ENCODE peak calls at places on chromosomes 2 and 18, in six cellular contexts. K is neural progenitor cell; E is activated naive CD4-positive, alpha-beta T cell treated with anti-CD3 and anti-CD28 coated beads, Interleukin-2, amount 50 U/mL, for 16 hours; J is naive thymus-derived CD4-positive, alpha-beta T cell; R is cardiac septum; F is ureter. M is an unnamed sample.

GRCh38 chr2:106724301-106724794 is 161.6 kb downstream of the ST6GAL2 start:
- DNase-seq in R (no peak), K (no peak), F (no peak), E (no peak), J (no peak), M (no peak)

GRCh38 chr2:16908671-16909070 is 243.0 kb upstream of the CYRIA start:
- DNase-seq in K (no peak), J (no peak), F (no peak), E (no peak), R (no peak), M (no peak)

GRCh38 chr2:181715033-181715630 is 34.8 kb upstream of the NEUROD1 start:
- DNase-seq in F (peak; percentile 70), K (peak; percentile 87), J (peak; percentile 67), R (no peak), E (peak; percentile 68), M (peak; percentile 93)

GRCh38 chr2:174328309-174329156 is 6.2 kb upstream of the SP9 start:
- DNase-seq in J (no peak), E (no peak), K (peak; percentile 57), F (no peak), R (no peak), M (peak; percentile 21)

GRCh38 chr2:128325665-128326181 is 7.1 kb upstream of the HS6ST1 start:
- DNase-seq in J (no peak), R (peak; percentile 75), E (no peak), F (peak; percentile 58), K (no peak), M (no peak)

GRCh38 chr2:25323042-25323514 is 18.6 kb downstream of the DNMT3A start:
- DNase-seq in E (no peak), R (no peak), J (no peak), F (no peak), K (peak; percentile 53), M (peak; percentile 4)

GRCh38 chr2:120871881-120872620 is 136.4 kb downstream of the GLI2 start:
- DNase-seq in F (no peak), J (no peak), K (no peak), E (no peak), R (no peak), M (no peak)

GRCh38 chr18:23313379-23313778 is 139.7 kb upstream of the RIOK3 start:
- DNase-seq in R (no peak), K (no peak), F (no peak), E (no peak), J (no peak), M (no peak)

GRCh38 chr18:72768681-72769229 is 99.0 kb downstream of the NETO1 start:
- DNase-seq in J (no peak), K (peak; percentile 28), E (no peak), F (no peak), R (no peak), M (no peak)

GRCh38 chr18:75472906-75473305 is 45.4 kb upstream of the SMIM21 start:
- DNase-seq in E (no peak), J (no peak), F (no peak), K (no peak), R (no peak), M (no peak)

GRCh38 chr18:67104700-67105284 is 411.7 kb downstream of the DSEL start:
- DNase-seq in F (peak; percentile 51), K (peak; percentile 82), R (no peak), J (no peak), E (peak; percentile 17), M (peak; percentile 92)